ENCODE peak calls at places on chromosomes 1 and 21, in nine cellular contexts. L, P, S, I, E, J, V, U and D are unnamed samples.

GRCh38 chr1:175742790-175743459 is 470 bp downstream of the TNR start:
- DNase-seq in P (peak), S (peak), J (peak), U (peak), L (no peak), I (peak), E (no peak), V (no peak), D (peak)

GRCh38 chr1:24735619-24736375 is 9.4 kb upstream of the CLIC4 start:
- DNase-seq in V (no peak), U (peak), S (no peak), P (no peak), J (no peak), I (peak), L (peak), E (peak), D (peak)

GRCh38 chr21:38766987-38767722 is 38.6 kb upstream of the ETS2 start:
- DNase-seq in I (no peak), L (no peak), U (no peak), J (peak), E (no peak), P (no peak), S (no peak), V (peak), D (no peak)

GRCh38 chr1:185534806-185535205 is 199.4 kb upstream of the HMCN1 start:
- DNase-seq in I (no peak), E (no peak), J (peak), P (no peak), S (peak), L (no peak), V (no peak), U (no peak), D (no peak)

GRCh38 chr1:228445867-228446584 is 29.4 kb upstream of the TRIM17 start:
- DNase-seq in J (no peak), L (no peak), P (peak), S (no peak), E (peak), V (peak), I (peak), U (peak), D (peak)

GRCh38 chr1:219412772-219413171 is 200.1 kb downstream of the ZC3H11B start:
- DNase-seq in I (no peak), E (peak), V (no peak), U (peak), J (no peak), S (no peak), P (no peak), L (no peak), D (peak)

GRCh38 chr21:26169061-26169610 is 1.4 kb downstream of the APP start:
- DNase-seq in V (peak), L (peak), U (peak), S (no peak), E (peak), P (peak), I (peak), J (peak), D (peak)

GRCh38 chr1:150987928-150988327 is 5.8 kb downstream of the ANXA9 start:
- DNase-seq in V (no peak), U (no peak), P (no peak), S (no peak), E (no peak), J (no peak), I (no peak), L (no peak), D (no peak)

GRCh38 chr1:109763646-109764415 is at the start of gene EPS8L3:
- DNase-seq in L (peak), S (no peak), E (no peak), V (no peak), I (no peak), P (peak), J (no peak), U (no peak), D (no peak)

GRCh38 chr1:170555370-170555769 is 23.4 kb downstream of the GORAB start:
- DNase-seq in P (no peak), I (no peak), J (no peak), L (no peak), E (no peak), V (no peak), S (no peak), U (peak), D (peak)

GRCh38 chr1:82718719-82719419 is 918.1 kb downstream of the ADGRL2 start:
- DNase-seq in P (no peak), U (no peak), L (no peak), V (no peak), I (no peak), S (no peak), E (no peak), J (no peak), D (no peak)

GRCh38 chr1:22619252-22619651 is 17.2 kb upstream of the C1QA start:
- DNase-seq in U (no peak), P (no peak), V (no peak), E (no peak), S (no peak), L (no peak), J (no peak), I (no peak), D (no peak)

GRCh38 chr21:29621525-29621924 is 318.3 kb downstream of the GRIK1 start:
- DNase-seq in V (no peak), I (no peak), S (no peak), P (no peak), J (no peak), E (no peak), U (no peak), L (no peak), D (no peak)

GRCh38 chr1:20713440-20713839 is 4.4 kb downstream of the KIF17 start:
- DNase-seq in J (no peak), E (no peak), U (no peak), V (no peak), S (no peak), I (no peak), L (no peak), P (no peak), D (no peak)

GRCh38 chr1:169102567-169102966 is 3.9 kb upstream of the ATP1B1 start:
- DNase-seq in P (no peak), E (peak), J (peak), L (no peak), V (peak), U (peak), S (no peak), I (peak), D (peak)

GRCh38 chr1:29324771-29325351 is 88.5 kb downstream of the PTPRU start:
- DNase-seq in E (no peak), V (peak), L (no peak), J (no peak), S (no peak), U (no peak), P (peak), I (peak), D (no peak)

GRCh38 chr1:86421601-86422280 is 2.2 kb upstream of the CLCA2 start:
- DNase-seq in E (peak), P (no peak), I (no peak), V (peak), J (no peak), L (no peak), S (no peak), U (peak), D (peak)

GRCh38 chr1:199948587-199949280 is 78.8 kb upstream of the NR5A2 start:
- DNase-seq in V (no peak), L (no peak), S (no peak), I (no peak), J (no peak), U (peak), E (peak), P (no peak), D (peak)

GRCh38 chr1:154595621-154596020 is 12.4 kb downstream of the ADAR start:
- DNase-seq in I (no peak), U (peak), E (peak), P (no peak), V (no peak), S (no peak), L (no peak), J (no peak), D (peak)

GRCh38 chr1:240612811-240613210 is 856 bp upstream of the GREM2 start:
- DNase-seq in E (no peak), I (peak), J (no peak), V (no peak), P (no peak), L (no peak), U (no peak), S (no peak), D (no peak)

GRCh38 chr1:240611228-240611618 is 732 bp downstream of the GREM2 start:
- DNase-seq in L (no peak), P (no peak), J (no peak), E (no peak), V (no peak), I (no peak), U (no peak), S (no peak), D (no peak)

GRCh38 chr1:240611619-240612490 is at the start of gene GREM2:
- DNase-seq in S (no peak), L (no peak), V (peak), U (peak), I (peak), E (peak), J (peak), P (peak), D (peak)

GRCh38 chr1:240609527-240610060 is 2.4 kb downstream of the GREM2 start:
- DNase-seq in E (no peak), L (no peak), U (no peak), J (no peak), P (no peak), V (no peak), I (no peak), S (no peak), D (no peak)

GRCh38 chr1:240613353-240614142 is 1.6 kb upstream of the GREM2 start:
- DNase-seq in E (peak), I (no peak), V (no peak), P (no peak), L (no peak), U (no peak), J (no peak), S (no peak), D (no peak)
- H3K4me3 ChIP-seq in E (no peak), I (no peak), V (no peak), P (no peak), L (no peak), U (no peak), J (no peak), S (no peak), D (no peak)

GRCh38 chr1:202600432-202601041 is 109.7 kb downstream of the SYT2 start:
- DNase-seq in I (no peak), J (no peak), U (no peak), P (no peak), E (no peak), V (no peak), S (no peak), L (no peak), D (no peak)
- H3K4me3 ChIP-seq in I (no peak), J (no peak), U (no peak), P (no peak), E (no peak), V (no peak), S (no peak), L (no peak), D (no peak)

GRCh38 chr1:118481091-118481490 is 296.1 kb upstream of the SPAG17 start:
- DNase-seq in E (no peak), V (no peak), I (no peak), J (no peak), P (no peak), U (no peak), S (peak), L (no peak), D (no peak)

GRCh38 chr1:118486213-118486612 is 301.2 kb upstream of the SPAG17 start:
- DNase-seq in I (peak), L (no peak), S (no peak), E (no peak), P (peak), U (no peak), J (no peak), V (no peak), D (no peak)

GRCh38 chr1:118485757-118486156 is 300.7 kb upstream of the SPAG17 start:
- DNase-seq in I (no peak), P (no peak), U (no peak), L (no peak), J (no peak), E (no peak), S (no peak), V (no peak), D (no peak)

GRCh38 chr1:118484893-118485292 is 299.9 kb upstream of the SPAG17 start:
- DNase-seq in J (no peak), I (no peak), S (no peak), V (no peak), E (no peak), P (no peak), L (no peak), U (no peak), D (no peak)

DNA sequence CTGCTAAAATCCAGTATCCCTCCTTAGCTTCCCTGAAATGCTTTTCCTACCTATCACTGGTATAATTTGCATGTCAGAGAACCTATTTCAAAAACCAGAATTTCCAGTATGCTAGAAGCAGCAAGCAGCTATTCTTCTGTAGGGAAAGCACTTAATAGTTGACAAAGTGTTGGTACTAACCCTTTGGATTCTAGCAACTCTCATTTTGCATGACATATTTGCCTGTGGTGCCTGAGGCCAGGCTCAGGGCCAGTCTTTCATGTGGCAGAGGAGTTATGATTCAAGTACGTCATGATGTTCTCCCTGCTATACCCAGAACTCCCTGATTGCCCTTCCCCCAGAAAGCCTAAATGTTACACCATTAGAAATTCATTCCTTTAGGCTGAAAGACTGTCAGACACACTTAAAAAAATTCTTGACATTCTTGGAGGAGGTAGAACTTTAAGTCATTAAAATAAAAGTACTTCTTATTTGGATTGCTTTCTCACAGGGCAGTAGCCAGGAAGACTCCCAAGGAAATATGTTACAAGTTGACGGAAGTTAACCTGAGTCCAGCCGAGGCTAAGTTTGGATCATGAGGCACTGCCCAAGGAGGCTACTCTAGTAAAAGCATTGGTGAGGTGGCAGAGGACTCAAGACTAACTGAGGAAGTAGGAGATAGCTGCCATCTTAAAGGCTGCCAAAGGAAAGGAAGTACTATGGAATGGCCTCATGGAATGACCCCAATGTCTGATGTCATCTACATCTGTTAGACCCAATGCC is 298.4 kb upstream of the SPAG17 start:
- DNase-seq in V (no peak), L (no peak), E (no peak), S (no peak), I (no peak), J (no peak), P (no peak), U (no peak), D (no peak)
- H3K4me3 ChIP-seq in V (no peak), L (no peak), E (no peak), S (no peak), I (no peak), J (no peak), P (no peak), U (no peak), D (no peak)

DNA sequence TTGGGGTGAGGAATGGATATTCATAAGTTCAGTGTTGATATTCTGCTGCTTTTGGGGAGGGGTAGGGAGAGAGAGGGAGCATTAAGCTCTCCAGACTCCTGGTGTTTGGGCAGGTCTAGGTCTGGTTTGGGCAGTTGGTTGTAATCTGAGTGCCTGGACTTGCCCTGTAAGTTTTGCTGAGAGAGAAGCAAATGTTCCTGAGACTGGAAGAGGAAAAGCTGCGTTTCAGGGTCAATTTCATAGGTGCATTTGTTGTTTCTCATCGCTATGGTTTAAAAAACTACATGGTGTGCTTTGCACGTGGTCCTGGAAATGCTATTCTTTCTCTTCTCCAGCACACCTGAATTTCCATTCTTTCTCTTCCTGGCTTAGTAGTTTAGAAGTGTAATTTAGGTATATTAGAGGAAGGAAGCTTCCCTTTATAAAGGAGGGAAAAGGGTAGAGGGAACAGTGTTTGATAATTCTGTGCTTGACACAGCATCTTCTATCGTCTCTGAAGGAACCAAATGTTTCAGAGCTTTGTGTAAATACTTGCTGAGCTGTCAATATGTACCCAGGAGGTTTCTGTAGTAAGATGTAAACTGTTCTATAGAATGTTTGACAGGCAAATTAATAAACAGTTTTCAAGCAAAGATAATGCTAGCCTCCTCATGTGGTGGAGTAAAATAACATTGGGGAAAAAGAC is 6.3 kb downstream of the ARID1A start:
- DNase-seq in V (peak), S (no peak), L (no peak), I (no peak), P (no peak), E (no peak), J (no peak), U (no peak), D (no peak)
- H3K4me3 ChIP-seq in V (peak), S (peak), L (no peak), I (peak), P (no peak), E (no peak), J (peak), U (no peak), D (no peak)

GRCh38 chr1:3068400-3069361 is at the start of gene PRDM16:
- DNase-seq in V (no peak), S (no peak), I (peak), J (peak), U (peak), P (peak), L (peak), E (peak), D (peak)

GRCh38 chr1:3071507-3072177 is 2.6 kb downstream of the PRDM16 start:
- DNase-seq in U (no peak), E (no peak), I (no peak), P (no peak), J (no peak), S (no peak), L (peak), V (no peak), D (no peak)

GRCh38 chr1:3070654-3071506 is 1.9 kb downstream of the PRDM16 start:
- DNase-seq in I (peak), J (peak), V (no peak), L (peak), S (no peak), E (no peak), P (peak), U (no peak), D (no peak)

GRCh38 chr1:3069491-3070303 is 694 bp downstream of the PRDM16 start:
- DNase-seq in E (peak), I (peak), S (no peak), L (peak), V (no peak), J (peak), P (peak), U (peak), D (peak)

GRCh38 chr1:3070304-3070653 is 1.3 kb downstream of the PRDM16 start:
- DNase-seq in P (peak), V (no peak), U (no peak), L (no peak), S (no peak), J (no peak), I (peak), E (no peak), D (no peak)
- H3K4me3 ChIP-seq in P (peak), V (no peak), U (peak), L (peak), S (no peak), J (peak), I (peak), E (peak), D (peak)

GRCh38 chr1:6471969-6472368 is 6.0 kb upstream of the TNFRSF25 start:
- DNase-seq in I (no peak), E (no peak), S (no peak), U (no peak), L (no peak), P (no peak), J (no peak), V (peak), D (no peak)

GRCh38 chr1:6471086-6471841 is 5.3 kb upstream of the TNFRSF25 start:
- DNase-seq in L (no peak), J (no peak), S (no peak), I (no peak), V (no peak), E (no peak), U (no peak), P (peak), D (no peak)

GRCh38 chr1:6472391-6472790 is 6.4 kb upstream of the TNFRSF25 start:
- DNase-seq in I (no peak), J (no peak), E (no peak), L (no peak), S (no peak), V (no peak), U (no peak), P (peak), D (no peak)

GRCh38 chr1:6468729-6469461 is 2.9 kb upstream of the TNFRSF25 start:
- DNase-seq in L (no peak), P (no peak), I (no peak), E (no peak), V (no peak), J (no peak), U (no peak), S (no peak), D (no peak)

DNA sequence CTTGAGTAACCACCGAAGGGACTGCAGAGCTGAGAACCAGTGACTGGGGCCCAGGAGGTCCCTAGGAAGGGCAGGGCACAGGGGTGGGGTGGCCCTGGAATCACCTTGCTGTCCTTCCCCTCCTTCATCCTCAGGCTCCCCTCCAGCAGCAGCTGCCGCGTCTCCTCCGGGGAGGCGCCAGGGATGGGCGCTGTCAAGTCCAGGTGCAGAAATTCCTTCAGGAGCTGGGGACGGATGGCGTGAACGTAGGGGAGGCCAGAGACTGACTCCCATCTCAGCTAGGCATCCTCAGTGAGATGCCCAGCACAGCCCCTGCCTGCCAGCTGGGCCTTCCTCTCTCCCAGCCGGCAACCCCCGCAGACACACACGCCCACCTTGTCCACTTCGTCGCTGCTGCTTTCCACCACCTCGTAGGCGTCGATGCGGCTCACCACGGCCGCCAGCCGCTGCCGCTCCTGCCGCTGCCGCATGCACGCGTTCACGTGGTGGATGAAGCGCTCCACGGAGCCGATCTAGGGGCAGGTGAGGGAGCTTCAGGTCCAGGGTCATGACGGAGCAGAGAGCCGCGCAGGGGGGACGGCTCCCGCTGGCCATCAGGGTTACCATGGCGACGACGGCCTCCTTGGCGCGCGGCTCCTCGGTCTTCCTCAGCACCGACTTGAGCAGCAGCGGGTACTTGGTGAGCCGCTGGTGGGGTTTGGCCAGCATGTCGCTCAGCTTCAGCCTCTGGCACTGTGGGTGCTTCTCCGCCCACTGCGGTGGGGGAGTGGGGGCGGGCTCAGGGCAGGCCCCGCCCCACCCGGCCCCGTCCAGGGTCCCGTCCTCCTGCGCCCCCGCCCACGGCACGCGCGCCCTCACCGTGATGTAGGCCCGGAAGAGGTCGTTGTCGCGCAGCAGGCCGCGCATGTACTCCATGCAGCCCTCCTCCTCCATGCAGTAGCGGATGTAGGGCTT is 4.4 kb upstream of the TNFRSF25 start:
- DNase-seq in S (no peak), L (no peak), I (no peak), J (no peak), P (peak), U (no peak), E (no peak), V (no peak), D (no peak)
- H3K4me3 ChIP-seq in S (no peak), L (no peak), I (no peak), J (no peak), P (peak), U (no peak), E (no peak), V (no peak), D (no peak)

GRCh38 chr1:14970799-14971141 is 182.8 kb upstream of the TMEM51 start:
- DNase-seq in E (peak), U (no peak), P (no peak), S (no peak), J (no peak), I (no peak), L (no peak), V (no peak), D (peak)
- H3K4me3 ChIP-seq in E (peak), U (no peak), P (no peak), S (no peak), J (no peak), I (no peak), L (no peak), V (no peak), D (no peak)